ENCODE peak calls at places on chromosomes 2 and 18, in seven cellular contexts. F is CD8-positive, alpha-beta T cell; H is SK-N-SH; R is neural progenitor cell; X is Peyer's patch; G is small intestine; C is left lung. Y is an unnamed sample.

GRCh38 chr2:220994841-220995240 is 577.3 kb downstream of the EPHA4 start:
- DNase-seq in F (no peak), H (no peak), R (no peak), X (no peak), G (no peak), C (no peak), Y (no peak)

GRCh38 chr2:233487748-233488345 is 78.7 kb downstream of the USP40 start:
- DNase-seq in F (no peak), H (no peak), R (no peak), X (no peak), G (no peak), C (no peak), Y (no peak)

GRCh38 chr2:235217814-235218213 is 266.0 kb downstream of the SH3BP4 start:
- DNase-seq in F (no peak), H (no peak), R (no peak), X (no peak), G (no peak), C (no peak), Y (no peak)

GRCh38 chr2:217934321-217935131 is 68.3 kb downstream of the TNS1 start:
- DNase-seq in F (no peak), H (no peak), R (no peak), X (no peak), G (no peak), C (peak; percentile 73), Y (no peak)

GRCh38 chr2:234241656-234242445 is 191.3 kb downstream of the SPP2 start:
- DNase-seq in F (no peak), H (no peak), R (peak; percentile 37), X (no peak), G (no peak), C (no peak), Y (no peak)

GRCh38 chr2:44163782-44164181 is 4.9 kb upstream of the PPM1B start:
- DNase-seq in F (no peak), H (no peak), R (no peak), X (no peak), G (no peak), C (no peak), Y (no peak)

GRCh38 chr2:19810148-19810547 is 91.6 kb downstream of the TTC32 start:
- DNase-seq in F (no peak), H (no peak), R (no peak), X (no peak), G (no peak), C (no peak), Y (no peak)

GRCh38 chr2:112582314-112582746 is 2.1 kb upstream of the CHCHD5 start:
- DNase-seq in F (no peak), H (peak; percentile 34), R (peak; percentile 35), X (no peak), G (peak; percentile 65), C (no peak), Y (peak; percentile 53)

GRCh38 chr18:8231316-8231715 is 377.9 kb upstream of the RAB12 start:
- DNase-seq in F (no peak), H (no peak), R (no peak), X (no peak), G (no peak), C (no peak), Y (no peak)

GRCh38 chr2:151027147-151027546 is 234.5 kb downstream of the RBM43 start:
- DNase-seq in F (no peak), H (no peak), R (no peak), X (no peak), G (no peak), C (no peak), Y (no peak)

GRCh38 chr2:36834721-36835120 is 131.6 kb downstream of the STRN start:
- DNase-seq in F (no peak), H (no peak), R (no peak), X (no peak), G (no peak), C (no peak), Y (no peak)

GRCh38 chr2:218858671-218859555 is 692 bp upstream of the WNT6 start:
- DNase-seq in F (no peak), H (no peak), R (peak; percentile 45), X (no peak), G (no peak), C (no peak), Y (no peak)

GRCh38 chr2:229980440-229981184 is 58.3 kb downstream of the FBXO36 start:
- DNase-seq in F (no peak), H (peak; percentile 55), R (peak; percentile 44), X (no peak), G (peak; percentile 33), C (no peak), Y (no peak)

GRCh38 chr2:147600223-147600622 is 244.6 kb upstream of the ACVR2A start:
- DNase-seq in F (no peak), H (no peak), R (no peak), X (no peak), G (no peak), C (no peak), Y (no peak)

GRCh38 chr2:44230378-44230777 is 44.9 kb upstream of the SLC3A1 start:
- DNase-seq in F (no peak), H (peak; percentile 15), R (peak; percentile 37), X (no peak), G (no peak), C (no peak), Y (no peak)

GRCh38 chr2:205806126-205806905 is 124.0 kb downstream of the NRP2 start:
- DNase-seq in F (no peak), H (no peak), R (no peak), X (no peak), G (peak; percentile 70), C (peak; percentile 82), Y (no peak)

GRCh38 chr2:235850771-235851551 is 317.2 kb downstream of the GBX2 start:
- DNase-seq in F (no peak), H (no peak), R (peak; percentile 43), X (no peak), G (no peak), C (no peak), Y (no peak)

GRCh38 chr2:99403084-99403483 is 65.9 kb downstream of the EIF5B start:
- DNase-seq in F (no peak), H (no peak), R (no peak), X (no peak), G (no peak), C (no peak), Y (no peak)

GRCh38 chr2:212282596-212283330 is 255.8 kb downstream of the ERBB4 start:
- DNase-seq in F (no peak), H (no peak), R (no peak), X (no peak), G (no peak), C (no peak), Y (no peak)

GRCh38 chr2:120995656-120996190 is 260.1 kb downstream of the GLI2 start:
- DNase-seq in F (no peak), H (no peak), R (no peak), X (no peak), G (no peak), C (no peak), Y (no peak)

GRCh38 chr2:217396165-217396564 is 536.3 kb upstream of the TNP1 start:
- DNase-seq in F (no peak), H (no peak), R (no peak), X (no peak), G (no peak), C (no peak), Y (no peak)

GRCh38 chr2:120397362-120397811 is 51.5 kb downstream of the INHBB start:
- DNase-seq in F (no peak), H (no peak), R (no peak), X (no peak), G (no peak), C (peak; percentile 54), Y (no peak)

GRCh38 chr2:96952016-96952750 is 34.2 kb downstream of the FAM178B start:
- DNase-seq in F (no peak), H (no peak), R (no peak), X (peak; percentile 31), G (no peak), C (peak; percentile 40), Y (no peak)
- H3K4me3 ChIP-seq in F (no peak overlapping the region), H (no peak overlapping the region), R (no peak overlapping the region), X (no peak overlapping the region), G (no peak overlapping the region), C (no peak overlapping the region), Y (no peak overlapping the region)

GRCh38 chr2:47043891-47044239 is 111.2 kb downstream of the STPG4 start:
- DNase-seq in F (no peak), H (no peak), R (no peak), X (no peak), G (no peak), C (peak; percentile 49), Y (no peak)

GRCh38 chr2:47041891-47042684 is 113.0 kb downstream of the STPG4 start:
- DNase-seq in F (no peak), H (no peak), R (no peak), X (no peak), G (no peak), C (no peak), Y (no peak)

GRCh38 chr2:47041065-47041464 is 114.0 kb downstream of the STPG4 start:
- DNase-seq in F (no peak), H (peak; percentile 71), R (no peak), X (no peak), G (no peak), C (no peak), Y (no peak)

GRCh38 chr2:47040662-47041061 is 114.4 kb downstream of the STPG4 start:
- DNase-seq in F (no peak), H (no peak), R (no peak), X (no peak), G (no peak), C (no peak), Y (no peak)

GRCh38 chr2:47043142-47043890 is 111.8 kb downstream of the STPG4 start:
- DNase-seq in F (no peak), H (peak; percentile 82), R (no peak), X (no peak), G (no peak), C (no peak), Y (no peak)
- H3K4me1 ChIP-seq in F (no peaks in the 10 kb centered on the region), H (peaks cover 76% of the 10 kb centered on the region), R (peaks cover 10% of the 10 kb centered on the region), X (peaks cover 38% of the 10 kb centered on the region), G (no peaks in the 10 kb centered on the region), C (peaks cover 28% of the 10 kb centered on the region), Y (no peaks in the 10 kb centered on the region)

GRCh38 chr18:37566479-37567060 is 972 bp upstream of the CELF4 start:
- DNase-seq in F (no peak), H (peak; percentile 77), R (peak; percentile 36), X (no peak), G (no peak), C (peak; percentile 82), Y (no peak)

GRCh38 chr18:37565985-37566478 is 434 bp upstream of the CELF4 start:
- DNase-seq in F (no peak), H (peak; percentile 95), R (peak; percentile 86), X (peak; percentile 52), G (no peak), C (peak; percentile 78), Y (no peak)

GRCh38 chr18:37564796-37565137 is 831 bp downstream of the CELF4 start:
- DNase-seq in F (no peak), H (peak; percentile 52), R (peak; percentile 93), X (no peak), G (no peak), C (peak; percentile 73), Y (no peak)

GRCh38 chr18:37563810-37564511 is 1.6 kb downstream of the CELF4 start:
- DNase-seq in F (no peak), H (peak; percentile 56), R (no peak), X (no peak), G (no peak), C (no peak), Y (no peak)

GRCh38 chr18:37565138-37565984 is at the start of gene CELF4:
- DNase-seq in F (no peak), H (peak; percentile 77), R (peak; percentile 51), X (no peak), G (no peak), C (peak; percentile 81), Y (no peak)
- H3K4me3 ChIP-seq in F (no peak within 1 kb of the TSS), H (peak within 1 kb of the TSS; percentile 54), R (peak within 1 kb of the TSS; percentile 81), X (peak within 1 kb of the TSS; percentile 24), G (no peak within 1 kb of the TSS), C (peak within 1 kb of the TSS; percentile 46), Y (no peak within 1 kb of the TSS)

GRCh38 chr2:10414000-10414451 is 34.1 kb downstream of the ODC1 start:
- DNase-seq in F (no peak), H (no peak), R (no peak), X (peak; percentile 73), G (peak; percentile 93), C (no peak), Y (no peak)
- H3K4me1 ChIP-seq in F (peaks cover 5% of the 10 kb centered on the region), H (peaks cover 34% of the 10 kb centered on the region), R (no peaks in the 10 kb centered on the region), X (peaks cover 38% of the 10 kb centered on the region), G (peaks cover 7% of the 10 kb centered on the region), C (peaks cover 29% of the 10 kb centered on the region), Y (peaks cover 3% of the 10 kb centered on the region)

Y was measured in CD8-positive, alpha-beta memory T cell.